ENCODE peak calls at places on chromosomes 2 and 18, in seven cellular contexts. Q, X, T, N, L, O and B are unnamed samples. For H3K9me3, the result is how much of the 10 kb centered on the place peaks cover.

GRCh38 chr2:234333168-234334130 is 163.4 kb downstream of the ARL4C start:
- DNase-seq in T (no peak), N (no peak), O (no peak), Q (no peak), X (no peak), L (no peak), B (no peak)

GRCh38 chr2:133503323-133503722 is 64.9 kb downstream of the NCKAP5 start:
- DNase-seq in Q (no peak), T (no peak), N (no peak), X (no peak), L (no peak), O (no peak), B (no peak)

GRCh38 chr2:127695491-127696472 is 5.5 kb upstream of the SFT2D3 start:
- DNase-seq in N (no peak), X (peak), O (peak), T (peak), L (peak), Q (peak), B (peak)

GRCh38 chr2:75608684-75609333 is 37.8 kb upstream of the MRPL19 start:
- DNase-seq in L (peak), X (peak), Q (peak), T (peak), O (no peak), N (peak), B (peak)

GRCh38 chr18:58381676-58382411 is 247.0 kb downstream of the ALPK2 start:
- DNase-seq in Q (no peak), X (no peak), O (no peak), L (no peak), N (no peak), T (no peak), B (no peak)

GRCh38 chr2:234169676-234170075 is 119.2 kb downstream of the SPP2 start:
- DNase-seq in O (no peak), X (no peak), L (no peak), T (no peak), Q (no peak), N (no peak), B (no peak)

GRCh38 chr2:210199186-210199765 is 26.0 kb downstream of the ACADL start:
- DNase-seq in Q (no peak), T (no peak), X (no peak), N (peak), L (no peak), O (no peak), B (no peak)

GRCh38 chr2:156673271-156673615 is 237.1 kb downstream of the GPD2 start:
- DNase-seq in N (peak), X (no peak), Q (no peak), L (no peak), T (no peak), O (no peak), B (no peak)

GRCh38 chr2:191329841-191330240 is 84.6 kb downstream of the MYO1B start:
- DNase-seq in O (no peak), X (no peak), T (no peak), Q (no peak), N (no peak), L (no peak), B (no peak)

GRCh38 chr2:171702781-171703556 is 15.7 kb downstream of the DYNC1I2 start:
- DNase-seq in N (no peak), X (no peak), O (no peak), Q (no peak), T (no peak), L (no peak), B (no peak)

GRCh38 chr2:48965204-48965603 is 189.1 kb downstream of the FSHR start:
- DNase-seq in X (no peak), T (no peak), O (no peak), Q (no peak), L (no peak), N (no peak), B (no peak)

GRCh38 chr2:3299130-3299529 is 78.5 kb downstream of the EIPR1 start:
- DNase-seq in L (no peak), T (no peak), O (peak), N (no peak), X (no peak), Q (no peak), B (peak)

GRCh38 chr2:31736695-31737454 is 156.1 kb upstream of the SRD5A2 start:
- DNase-seq in T (no peak), Q (peak), N (no peak), L (peak), O (no peak), X (no peak), B (no peak)

GRCh38 chr2:2694751-2695150 is 363.7 kb upstream of the MYT1L start:
- DNase-seq in X (no peak), T (no peak), O (no peak), N (no peak), L (no peak), Q (no peak), B (no peak)

GRCh38 chr2:180411631-180412030 is 404.5 kb upstream of the CWC22 start:
- DNase-seq in N (no peak), T (no peak), O (no peak), L (no peak), Q (no peak), X (no peak), B (no peak)

GRCh38 chr2:230765611-230766300 is 53.1 kb downstream of the CAB39 start:
- DNase-seq in O (no peak), X (no peak), L (no peak), N (no peak), Q (no peak), T (no peak), B (no peak)

GRCh38 chr2:190947139-190947538 is 66.5 kb downstream of the GLS start:
- DNase-seq in Q (no peak), N (no peak), X (no peak), L (no peak), T (no peak), O (no peak), B (no peak)

GRCh38 chr2:20634430-20635095 is 16.3 kb downstream of the HS1BP3 start:
- DNase-seq in O (no peak), L (peak), Q (no peak), T (peak), X (no peak), N (no peak), B (peak)

GRCh38 chr18:61334951-61335736 is 1.9 kb downstream of the CDH20 start:
- DNase-seq in N (no peak), X (no peak), T (no peak), Q (no peak), O (no peak), L (no peak), B (no peak)

GRCh38 chr18:53698907-53699306 is 525.6 kb downstream of the MBD2 start:
- DNase-seq in Q (peak), L (peak), T (no peak), N (no peak), X (peak), O (no peak), B (no peak)

GRCh38 chr2:197269815-197270214 is 40.8 kb downstream of the ANKRD44 start:
- DNase-seq in Q (no peak), T (no peak), L (no peak), O (no peak), X (no peak), N (no peak), B (no peak)

GRCh38 chr18:64403784-64404498 is 255.1 kb upstream of the LINC00305 start:
- DNase-seq in X (no peak), O (no peak), T (no peak), Q (no peak), N (no peak), L (no peak), B (no peak)

GRCh38 chr2:68375522-68376040 is 10.5 kb downstream of the PLEK start:
- DNase-seq in O (no peak), L (no peak), N (no peak), T (no peak), X (no peak), Q (no peak), B (no peak)

GRCh38 chr2:228039752-228040534 is 141.5 kb downstream of the SPHKAP start:
- DNase-seq in T (no peak), Q (no peak), O (no peak), X (no peak), N (peak), L (no peak), B (no peak)

GRCh38 chr2:179376881-179377280 is 112.2 kb upstream of the SESTD1 start:
- DNase-seq in O (no peak), T (no peak), N (no peak), X (no peak), L (no peak), Q (no peak), B (no peak)

GRCh38 chr2:38966678-38967077 is 77.0 kb downstream of the ARHGEF33 start:
- DNase-seq in L (no peak), X (no peak), O (no peak), Q (no peak), N (no peak), T (no peak), B (no peak)

GRCh38 chr2:202135111-202135874 is 62.2 kb downstream of the KIAA2012 start:
- DNase-seq in L (peak), N (no peak), T (peak), X (peak), Q (peak), O (peak), B (peak)

GRCh38 chr18:24494586-24494985 is 34.1 kb downstream of the HRH4 start:
- DNase-seq in T (no peak), Q (no peak), O (no peak), X (no peak), N (no peak), L (no peak), B (no peak)

GRCh38 chr2:156437272-156437671 is 1.1 kb downstream of the GPD2 start:
- DNase-seq in T (peak), Q (peak), O (peak), L (peak), N (peak), X (peak), B (no peak)

GRCh38 chr2:12915792-12916191 is 199.1 kb downstream of the TRIB2 start:
- DNase-seq in N (no peak), O (no peak), X (no peak), T (no peak), Q (no peak), L (no peak), B (no peak)

GRCh38 chr2:178008636-178009289 is 63.8 kb downstream of the PDE11A start:
- DNase-seq in Q (peak), N (no peak), T (no peak), X (peak), O (no peak), L (no peak), B (no peak)

GRCh38 chr2:74488643-74489481 is 6.0 kb downstream of the TTC31 start:
- DNase-seq in L (no peak), X (no peak), T (no peak), N (no peak), Q (no peak), O (no peak), B (no peak)
- TF ChIP-seq EP300 in L (no peak), X (no peak), T (no peak), N (no peak), Q (no peak), O (no peak), B (no peak)

GRCh38 chr2:236169151-236169721 is 1.1 kb upstream of the GBX2 start:
- DNase-seq in L (no peak), Q (no peak), X (no peak), O (no peak), T (no peak), N (no peak), B (no peak)

GRCh38 chr2:236166157-236166780 is 1.9 kb downstream of the GBX2 start:
- DNase-seq in L (no peak), N (no peak), O (no peak), Q (no peak), T (no peak), X (no peak), B (no peak)

GRCh38 chr2:236166781-236167296 is 1.3 kb downstream of the GBX2 start:
- DNase-seq in T (no peak), X (no peak), N (no peak), O (no peak), L (no peak), Q (no peak), B (no peak)

GRCh38 chr2:236168110-236169067 is at the start of gene GBX2:
- DNase-seq in L (no peak), Q (no peak), O (no peak), N (peak), X (peak), T (no peak), B (no peak)

GRCh38 chr2:236167297-236168109 is 683 bp downstream of the GBX2 start:
- DNase-seq in X (no peak), O (no peak), Q (no peak), T (no peak), N (peak), L (no peak), B (no peak)
- TF ChIP-seq CTCF in X (no peak), O (no peak), Q (no peak), T (no peak), N (peak), L (no peak), B (no peak)

GRCh38 chr2:160085662-160086061 is 23.2 kb upstream of the PLA2R1 start:
- DNase-seq in N (no peak), O (no peak), T (no peak), X (no peak), L (no peak), Q (no peak), B (no peak)
- H3K9me3 ChIP-seq in N (under half), O (under half), T (half or more), X (under half), L (under half), Q (half or more), B (under half)

GRCh38 chr2:135876066-135876711 is at the start of gene MCM6:
- DNase-seq in N (peak), L (peak), Q (peak), X (peak), T (peak), O (peak), B (peak)
- TF ChIP-seq EP300 in N (no peak), L (no peak), Q (no peak), X (no peak), T (no peak), O (no peak), B (no peak)

DNA sequence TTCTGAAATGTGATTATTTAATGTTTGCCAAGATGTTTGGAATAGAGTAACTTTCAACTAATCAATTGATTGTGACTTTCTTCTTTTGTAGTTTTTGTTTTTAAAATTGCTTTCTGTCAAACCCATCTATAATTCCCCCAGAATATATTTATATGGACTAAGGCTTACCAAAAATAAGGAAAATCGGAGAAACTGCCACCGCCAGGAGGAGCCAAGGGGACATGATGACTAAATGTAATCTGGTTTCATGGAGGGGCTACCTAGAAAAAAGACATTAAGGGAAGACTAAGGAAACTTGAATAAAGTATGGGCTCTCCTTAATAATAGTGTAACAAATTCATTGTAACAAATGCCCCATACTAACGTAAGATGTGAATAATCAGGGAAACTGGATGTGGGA is 19.5 kb downstream of the BOLA3 start:
- DNase-seq in O (no peak), X (no peak), T (no peak), L (no peak), N (no peak), Q (no peak), B (no peak)
- TF ChIP-seq CTCF in O (no peak), X (no peak), T (no peak), L (no peak), N (peak), Q (no peak), B (no peak)

GRCh38 chr2:101722878-101723277 is 25.4 kb downstream of the MAP4K4 start:
- DNase-seq in O (no peak), X (no peak), T (no peak), L (peak), N (no peak), Q (no peak), B (no peak)

GRCh38 chr2:101724113-101724450 is 26.6 kb downstream of the MAP4K4 start:
- DNase-seq in X (no peak), T (no peak), O (no peak), L (peak), Q (no peak), N (no peak), B (no peak)

GRCh38 chr2:101725038-101725437 is 27.5 kb downstream of the MAP4K4 start:
- DNase-seq in Q (no peak), L (no peak), X (no peak), T (no peak), O (no peak), N (no peak), B (no peak)

GRCh38 chr2:101725515-101726192 is 28.1 kb downstream of the MAP4K4 start:
- DNase-seq in L (no peak), T (no peak), N (peak), O (no peak), X (no peak), Q (no peak), B (no peak)

DNA sequence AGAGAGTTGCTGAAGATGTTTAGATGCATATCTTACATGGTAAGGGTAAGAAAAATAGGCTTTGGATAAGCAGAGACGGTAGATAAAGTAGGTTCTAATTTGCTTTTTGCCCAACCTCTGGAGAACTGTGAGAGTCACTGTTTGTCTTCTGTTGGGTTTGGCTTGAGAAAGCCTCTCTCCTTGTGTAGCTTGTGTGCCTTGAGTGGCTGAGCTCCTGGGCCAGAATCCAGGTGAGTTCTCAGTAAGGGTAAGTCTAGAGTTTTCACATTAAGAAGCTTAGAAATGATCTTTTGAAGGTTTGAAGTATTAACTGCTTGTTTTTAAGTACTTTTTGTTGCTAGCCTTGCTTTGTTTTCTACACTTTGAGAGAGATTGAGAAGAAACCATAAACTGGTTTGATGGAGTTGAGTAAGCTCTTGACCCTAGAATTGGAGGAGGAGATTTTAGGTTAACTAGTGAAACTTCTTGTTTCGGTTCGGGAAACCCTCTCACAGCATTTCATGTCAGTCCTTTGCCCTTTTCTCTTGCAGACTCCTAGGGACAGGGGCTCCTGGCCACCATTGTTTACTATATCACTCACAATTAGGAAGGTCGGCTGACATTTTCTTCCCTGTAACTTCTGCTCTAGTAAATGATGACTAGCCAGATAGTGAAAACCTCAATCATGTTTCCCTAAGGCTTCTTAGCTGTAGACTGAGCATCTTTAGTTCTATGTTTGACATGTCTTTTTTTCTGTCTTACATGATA is 26.0 kb downstream of the MAP4K4 start:
- DNase-seq in X (no peak), O (no peak), L (peak), N (no peak), T (no peak), Q (no peak), B (no peak)
- H3K9me3 ChIP-seq in X (under half), O (under half), L (under half), N (under half), T (under half), Q (under half), B (under half)

GRCh38 chr2:33214436-33214835 is 262.0 kb upstream of the RASGRP3 start:
- DNase-seq in T (no peak), O (no peak), Q (peak), L (no peak), N (no peak), X (no peak), B (no peak)

GRCh38 chr2:33213648-33214047 is 262.8 kb upstream of the RASGRP3 start:
- DNase-seq in L (no peak), O (no peak), Q (no peak), T (no peak), X (no peak), N (no peak), B (no peak)

GRCh38 chr2:33215299-33215698 is 261.1 kb upstream of the RASGRP3 start:
- DNase-seq in O (peak), N (no peak), X (no peak), Q (no peak), L (no peak), T (peak), B (peak)

GRCh38 chr2:33215983-33216382 is 260.5 kb upstream of the RASGRP3 start:
- DNase-seq in N (no peak), L (no peak), T (no peak), O (no peak), X (no peak), Q (no peak), B (no peak)

GRCh38 chr2:33214857-33215256 is 261.6 kb upstream of the RASGRP3 start:
- DNase-seq in O (no peak), T (no peak), N (no peak), Q (no peak), L (no peak), X (no peak), B (no peak)
- TF ChIP-seq EP300 in O (no peak), T (no peak), N (no peak), Q (no peak), L (no peak), X (no peak), B (no peak)